ENCODE peak calls at places on chromosomes 4 and X, in four cellular contexts. M is activated gamma-delta T cell treated with anti-CD3 and anti-CD28 coated beads, Interleukin-2, amount 50 U/mL, for 16 hours; Q is KBM-7; I is NB4. U is an unnamed sample.

GRCh38 chr4:73257242-73257994 is 1.2 kb downstream of the ANKRD17 start:
- DNase-seq in M (peak; percentile 38), Q (peak; percentile 96), I (peak; percentile 86), U (peak; percentile 76)

GRCh38 chr4:3749081-3749480 is 17.1 kb upstream of the ADRA2C start:
- DNase-seq in M (no peak), Q (no peak), I (no peak), U (peak; percentile 20)

GRCh38 chr4:81606796-81607550 is 135.3 kb upstream of the RASGEF1B start:
- DNase-seq in M (no peak), Q (peak; percentile 2), I (peak; percentile 5), U (no peak)

GRCh38 chr4:183492791-183493221 is 12.1 kb upstream of the ING2 start:
- DNase-seq in M (no peak), Q (no peak), I (no peak), U (no peak)

GRCh38 chrX:150362599-150363481 is at the start of gene MAMLD1:
- DNase-seq in M (peak; percentile 33), Q (peak; percentile 85), I (peak; percentile 53), U (peak; percentile 77)

GRCh38 chr4:95732061-95732460 is 107.8 kb upstream of the PDHA2 start:
- DNase-seq in M (no peak), Q (no peak), I (no peak), U (no peak)

GRCh38 chr4:8553958-8554357 is 26.2 kb upstream of the GPR78 start:
- DNase-seq in M (no peak), Q (no peak), I (no peak), U (no peak)

GRCh38 chr4:83110222-83110945 is 4.1 kb downstream of the PLAC8 start:
- DNase-seq in M (peak; percentile 84), Q (peak; percentile 94), I (peak; percentile 94), U (peak; percentile 89)

GRCh38 chr4:185033072-185033471 is 14.8 kb downstream of the HELT start:
- DNase-seq in M (no peak), Q (no peak), I (no peak), U (no peak)